ENCODE peak calls at places on chromosomes 7 and 10, in five cellular contexts. N is CD8-positive, alpha-beta T cell; B is MM.1S; C is cardiac fibroblast; J is AG09319. A is an unnamed sample.

GRCh38 chr7:27424749-27425148 is 182.1 kb downstream of the EVX1 start:
- DNase-seq in B (no peak), J (no peak), C (no peak), N (no peak), A (no peak)

GRCh38 chr7:134720091-134720935 is 59.1 kb upstream of the CALD1 start:
- DNase-seq in C (peak), J (no peak), N (no peak), B (no peak), A (no peak)

GRCh38 chr7:17132726-17133125 is 165.7 kb upstream of the AHR start:
- DNase-seq in J (no peak), N (no peak), B (no peak), C (no peak), A (no peak)

GRCh38 chr7:152145853-152146466 is 120.5 kb downstream of the GALNT11 start:
- DNase-seq in N (no peak), B (peak), C (peak), J (peak), A (no peak)

GRCh38 chr10:119355930-119356329 is 148.6 kb downstream of the GRK5 start:
- DNase-seq in J (no peak), B (no peak), N (no peak), C (no peak), A (no peak)

GRCh38 chr7:2109936-2110585 is 122.7 kb downstream of the MAD1L1 start:
- DNase-seq in B (no peak), C (peak), J (peak), N (no peak), A (no peak)

GRCh38 chr10:63210611-63211196 is 77.6 kb downstream of the NRBF2 start:
- DNase-seq in J (no peak), C (peak), N (no peak), B (no peak), A (no peak)

GRCh38 chr10:25811141-25811685 is 122.8 kb upstream of the MYO3A start:
- DNase-seq in B (no peak), C (peak), N (no peak), J (no peak), A (no peak)

GRCh38 chr10:48478980-48479811 is 125.7 kb downstream of the ARHGAP22 start:
- DNase-seq in B (no peak), J (no peak), N (no peak), C (no peak), A (peak)

GRCh38 chr7:30656006-30656575 is 26.2 kb downstream of the CRHR2 start:
- DNase-seq in B (no peak), J (no peak), C (no peak), N (no peak), A (no peak)

GRCh38 chr10:22332116-22332692 is 11.3 kb downstream of the BMI1 start:
- DNase-seq in C (no peak), B (no peak), N (no peak), J (no peak), A (no peak)

GRCh38 chr10:4100324-4100826 is 315.4 kb upstream of the KLF6 start:
- DNase-seq in C (no peak), J (no peak), N (no peak), B (no peak), A (no peak)

GRCh38 chr10:6525599-6526160 is 54.4 kb downstream of the PRKCQ start:
- DNase-seq in B (no peak), C (peak), N (no peak), J (no peak), A (no peak)

GRCh38 chr7:43771128-43771527 is 12.6 kb downstream of the BLVRA start:
- DNase-seq in C (no peak), N (no peak), J (no peak), B (no peak), A (no peak)

GRCh38 chr7:43771567-43771966 is 13.1 kb downstream of the BLVRA start:
- DNase-seq in J (no peak), C (no peak), B (no peak), N (no peak), A (no peak)

GRCh38 chr7:43768201-43768893 is 9.9 kb downstream of the BLVRA start:
- DNase-seq in B (no peak), C (no peak), N (no peak), J (no peak), A (no peak)

GRCh38 chr7:43768894-43769272 is 10.4 kb downstream of the BLVRA start:
- DNase-seq in J (no peak), B (no peak), N (no peak), C (no peak), A (no peak)

DNA sequence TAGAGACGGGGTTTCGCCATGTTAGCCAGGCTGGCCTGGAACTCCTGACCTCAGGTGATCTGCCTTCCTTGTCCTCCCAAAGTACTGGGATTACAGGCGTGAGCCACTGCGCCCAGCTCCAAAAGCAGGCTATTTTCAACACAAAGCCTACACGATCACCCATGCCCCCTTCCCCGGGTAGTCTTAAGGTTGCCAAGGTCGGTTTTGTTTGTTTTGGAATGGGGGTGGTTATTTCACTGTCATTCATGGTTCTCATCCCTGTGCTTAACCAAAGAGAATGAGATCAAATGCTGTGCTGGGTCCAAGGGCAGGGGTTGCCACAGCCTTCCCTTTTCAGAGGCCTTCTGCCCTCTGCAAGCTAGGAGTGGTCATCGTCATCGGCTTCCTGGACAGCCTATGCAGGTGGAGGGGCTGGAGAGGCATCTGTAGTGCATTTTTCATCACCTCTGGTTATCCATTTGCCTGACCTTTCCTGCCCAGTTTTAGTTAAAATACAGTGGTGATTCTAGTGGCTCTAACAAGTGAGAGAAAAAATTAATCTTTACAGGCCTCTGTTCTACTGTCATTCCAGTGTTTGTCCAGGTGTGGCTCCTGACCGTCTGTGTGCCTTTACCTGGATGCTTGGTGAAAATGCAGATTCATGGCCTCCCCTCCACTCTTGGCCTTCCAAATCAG is 11.4 kb downstream of the BLVRA start:
- DNase-seq in J (no peak), C (no peak), N (no peak), B (no peak), A (no peak)
- TF ChIP-seq CTCF in J (no peak), C (no peak), N (no peak), B (no peak), A (no peak)

DNA sequence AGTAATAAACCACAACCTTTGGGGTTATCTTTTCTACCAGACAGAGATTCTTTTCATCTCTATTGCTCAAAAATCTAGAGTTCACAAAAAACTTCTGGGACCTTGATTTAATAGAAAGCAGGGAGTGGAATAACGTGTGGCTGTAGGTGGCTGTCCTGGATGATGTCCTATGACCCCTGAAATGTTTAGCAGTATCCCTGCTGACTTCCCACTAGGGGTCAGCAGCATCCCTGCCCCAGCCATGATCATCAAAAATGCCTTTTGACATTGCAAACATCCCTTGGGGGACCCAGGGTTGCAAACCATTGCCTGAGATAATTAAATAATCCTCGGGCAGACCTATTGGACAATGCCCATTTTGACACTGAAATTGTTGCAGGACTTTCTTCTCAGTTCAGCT is 177.1 kb downstream of the USP6NL start:
- DNase-seq in N (no peak), B (no peak), C (no peak), J (no peak), A (no peak)
- TF ChIP-seq CTCF in N (no peak), B (peak), C (no peak), J (peak), A (peak)

GRCh38 chr7:69599211-69599878 is 1.1 kb downstream of the AUTS2 start:
- DNase-seq in N (no peak), B (no peak), J (no peak), C (no peak), A (peak)

GRCh38 chr7:69602522-69602921 is 4.2 kb downstream of the AUTS2 start:
- DNase-seq in C (no peak), N (no peak), B (no peak), J (no peak), A (no peak)

GRCh38 chr7:69598081-69598486 is at the start of gene AUTS2:
- DNase-seq in N (no peak), B (peak), C (peak), J (peak), A (peak)

GRCh38 chr7:69598487-69599148 is 343 bp downstream of the AUTS2 start:
- DNase-seq in N (no peak), B (no peak), J (no peak), C (no peak), A (no peak)

GRCh38 chr7:69599879-69600764 is 1.8 kb downstream of the AUTS2 start:
- DNase-seq in N (no peak), B (no peak), C (peak), J (no peak), A (no peak)
- TF ChIP-seq CTCF in N (no peak), B (no peak), C (no peak), J (no peak), A (no peak)

GRCh38 chr10:35613597-35614226 is 8.6 kb downstream of the GJD4 start:
- DNase-seq in N (no peak), C (peak), J (peak), B (no peak), A (no peak)
- TF ChIP-seq CTCF in N (no peak), C (peak), J (peak), B (peak), A (peak)

GRCh38 chr10:98855403-98856189 is 380.1 kb downstream of the HPSE2 start:
- DNase-seq in J (no peak), N (no peak), B (peak), C (no peak), A (no peak)

GRCh38 chr10:98861962-98862361 is 373.7 kb downstream of the HPSE2 start:
- DNase-seq in N (no peak), B (no peak), J (no peak), C (no peak), A (no peak)

GRCh38 chr10:98852686-98853085 is 383.0 kb downstream of the HPSE2 start:
- DNase-seq in C (no peak), J (no peak), N (no peak), B (no peak), A (no peak)

DNA sequence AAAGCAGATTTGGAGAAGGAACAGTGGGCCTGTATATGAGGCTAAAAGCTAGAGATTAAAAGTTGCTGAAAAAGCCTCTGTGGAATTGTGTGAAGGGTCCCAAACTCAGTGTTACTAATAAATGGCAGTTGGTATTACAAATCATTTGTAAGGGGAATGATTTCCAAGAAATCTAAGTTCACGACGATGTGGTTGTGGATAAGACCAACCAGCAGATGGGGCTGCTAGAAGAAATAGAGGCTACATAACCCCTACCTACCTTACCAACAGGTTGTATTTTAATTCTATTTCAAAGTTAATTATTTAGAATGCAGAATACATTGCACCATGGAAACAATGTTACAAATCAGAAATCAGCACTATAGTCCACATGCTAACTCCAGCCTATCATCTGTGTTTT is 377.1 kb downstream of the HPSE2 start:
- DNase-seq in C (no peak), B (no peak), N (no peak), J (no peak), A (no peak)
- TF ChIP-seq CTCF in C (no peak), B (no peak), N (no peak), J (no peak), A (peak)

GRCh38 chr7:47807756-47808155 is 140.5 kb downstream of the PKD1L1 start:
- DNase-seq in N (no peak), C (no peak), B (no peak), J (no peak), A (no peak)
- TF ChIP-seq CTCF in N (no peak), C (no peak), B (peak), J (no peak), A (peak)